ENCODE peak calls at places on chromosomes 12 and 14, in five cellular contexts. I is lower lobe of right lung, R is NCI-H2029 treated with DMSO at 0.1 percent for 48 hours, J is activated T-cell treated with anti-CD3 and anti-CD28 coated beads for 48 hours, G is NCI-H1092 treated with DMSO at 0.1 percent for 48 hours. C is an unnamed sample.

GRCh38 chr12:82774666-82775065 is 88.0 kb downstream of the TMTC2 start:
- DNase-seq in I (no peak), R (no peak), J (no peak), G (no peak), C (no peak)

GRCh38 chr12:111427417-111428074 is 21.8 kb downstream of the SH2B3 start:
- DNase-seq in I (no peak), R (no peak), J (no peak), G (no peak), C (no peak)

GRCh38 chr12:128521981-128522380 is 255.0 kb downstream of the TMEM132C start:
- DNase-seq in I (no peak), R (no peak), J (no peak), G (no peak), C (peak; percentile 74)

GRCh38 chr14:78593949-78594348 is 423.8 kb downstream of the NRXN3 start:
- DNase-seq in I (no peak), R (no peak), J (no peak), G (no peak), C (peak; percentile 58)

GRCh38 chr12:52498971-52499370 is 5.9 kb upstream of the KRT6A start:
- DNase-seq in I (no peak), R (no peak), J (no peak), G (no peak), C (no peak)

GRCh38 chr12:30427555-30427954 is 268.1 kb downstream of the IPO8 start:
- DNase-seq in I (no peak), R (no peak), J (no peak), G (no peak), C (no peak)

GRCh38 chr12:54998958-54999510 is 14.5 kb upstream of the TESPA1 start:
- DNase-seq in I (no peak), R (no peak), J (no peak), G (no peak), C (no peak)

GRCh38 chr12:103423061-103423473 is 72.7 kb downstream of the C12orf42 start:
- DNase-seq in I (no peak), R (no peak), J (no peak), G (peak; percentile 91), C (no peak)

GRCh38 chr12:95173392-95174251 is 43.6 kb downstream of the FGD6 start:
- DNase-seq in I (peak; percentile 69), R (no peak), J (no peak), G (no peak), C (peak; percentile 74)

GRCh38 chr12:65670775-65671174 is 153.5 kb upstream of the HMGA2 start:
- DNase-seq in I (no peak), R (no peak), J (no peak), G (no peak), C (no peak)

GRCh38 chr14:102325791-102326345 is 6.3 kb downstream of the ZNF839 start:
- DNase-seq in I (no peak), R (no peak), J (no peak), G (no peak), C (no peak)

GRCh38 chr12:109542876-109543275 is 30.4 kb downstream of the MMAB start:
- DNase-seq in I (no peak), R (no peak), J (no peak), G (no peak), C (no peak)

GRCh38 chr14:98350213-98350612 is 921.8 kb downstream of the BCL11B start:
- DNase-seq in I (no peak), R (no peak), J (no peak), G (no peak), C (no peak)

GRCh38 chr14:39459795-39460478 is 27.7 kb upstream of the FBXO33 start:
- DNase-seq in I (no peak), R (no peak), J (no peak), G (no peak), C (no peak)

GRCh38 chr12:41998451-41998850 is 146.2 kb downstream of the GXYLT1 start:
- DNase-seq in I (no peak), R (no peak), J (no peak), G (no peak), C (no peak)

GRCh38 chr14:26444745-26445144 is 153.1 kb downstream of the NOVA1 start:
- DNase-seq in I (no peak), R (no peak), J (no peak), G (no peak), C (no peak)

GRCh38 chr12:121709478-121709890 is 3.1 kb upstream of the TMEM120B start:
- DNase-seq in I (no peak), R (no peak), J (no peak), G (no peak), C (peak; percentile 40)

GRCh38 chr14:37566811-37567371 is 28.2 kb downstream of the FOXA1 start:
- DNase-seq in I (no peak), R (no peak), J (no peak), G (peak; percentile 54), C (no peak)

GRCh38 chr12:49260831-49261363 is 4.0 kb upstream of the TUBA1C start:
- DNase-seq in I (no peak), R (no peak), J (no peak), G (no peak), C (no peak)

GRCh38 chr12:11202811-11203210 is 16.1 kb upstream of the TAS2R42 start:
- DNase-seq in I (no peak), R (no peak), J (no peak), G (no peak), C (no peak)

GRCh38 chr12:9787340-9787737 is 26.6 kb upstream of the CD69 start:
- DNase-seq in I (no peak), R (no peak), J (no peak), G (no peak), C (no peak)

GRCh38 chr14:57485635-57486034 is 8.0 kb downstream of the CCDC198 start:
- DNase-seq in I (no peak), R (no peak), J (no peak), G (no peak), C (no peak)

GRCh38 chr14:91399868-91400640 is 17.6 kb downstream of the CCDC88C start:
- DNase-seq in I (no peak), R (no peak), J (no peak), G (no peak), C (no peak)

GRCh38 chr14:63045612-63046320 is 508 bp upstream of the KCNH5 start:
- DNase-seq in I (peak; percentile 41), R (no peak), J (no peak), G (peak; percentile 81), C (peak; percentile 1)

GRCh38 chr12:53952871-53953734 is 1.6 kb upstream of the HOXC12 start:
- DNase-seq in I (no peak), R (no peak), J (no peak), G (no peak), C (no peak)

GRCh38 chr12:82756303-82756702 is 69.6 kb downstream of the TMTC2 start:
- DNase-seq in I (no peak), R (no peak), J (no peak), G (no peak), C (peak; percentile 96)

GRCh38 chr14:63656194-63656593 is 14.5 kb upstream of the WDR89 start:
- DNase-seq in I (no peak), R (no peak), J (no peak), G (no peak), C (no peak)

GRCh38 chr14:95273041-95273978 is 46.4 kb downstream of the CLMN start:
- DNase-seq in I (no peak), R (no peak), J (no peak), G (no peak), C (no peak)

GRCh38 chr14:52015411-52016030 is 26.2 kb downstream of the RTRAF start:
- DNase-seq in I (no peak), R (no peak), J (no peak), G (peak; percentile 4), C (peak; percentile 55)

GRCh38 chr12:4579305-4580097 is 17.5 kb downstream of the DYRK4 start:
- DNase-seq in I (no peak), R (no peak), J (no peak), G (peak; percentile 16), C (no peak)

GRCh38 chr12:30774599-30774998 is 19.8 kb upstream of the CAPRIN2 start:
- DNase-seq in I (no peak), R (no peak), J (no peak), G (no peak), C (no peak)

GRCh38 chr14:71833476-71833875 is 98.8 kb upstream of the RGS6 start:
- DNase-seq in I (no peak), R (no peak), J (no peak), G (no peak), C (no peak)

GRCh38 chr12:69318225-69318624 is 30.0 kb upstream of the LYZ start:
- DNase-seq in I (no peak), R (no peak), J (no peak), G (no peak), C (no peak)

GRCh38 chr12:81300454-81300853 is 222.6 kb downstream of the ACSS3 start:
- DNase-seq in I (no peak), R (no peak), J (no peak), G (no peak), C (no peak)